ENCODE peak calls at places on chromosomes 5 and 9, in five cellular contexts. One of them, this sample, is unnamed. For H3K4me1, the result is how much of the 10 kb centered on the place peaks cover.

GRCh38 chr5:141705503-141705902 is 23.5 kb upstream of the ARAP3 start:
- DNase-seq in mucosa of descending colon: no peak
- DNase-seq in vagina: no peak
- DNase-seq in trophoblast cell: no peak
- DNase-seq in CD8-positive, alpha-beta T cell: no peak
- DNase-seq in this sample: no peak

GRCh38 chr5:71658916-71659661 is 60.0 kb upstream of the CARTPT start:
- DNase-seq in mucosa of descending colon: no peak
- DNase-seq in vagina: no peak
- DNase-seq in trophoblast cell: peak
- DNase-seq in CD8-positive, alpha-beta T cell: no peak
- DNase-seq in this sample: no peak

GRCh38 chr5:6900828-6901227 is 187.6 kb downstream of the TENT4A start:
- DNase-seq in mucosa of descending colon: no peak
- DNase-seq in vagina: no peak
- DNase-seq in trophoblast cell: no peak
- DNase-seq in CD8-positive, alpha-beta T cell: no peak
- DNase-seq in this sample: no peak

GRCh38 chr5:113634957-113635356 is 121.5 kb downstream of the YTHDC2 start:
- DNase-seq in mucosa of descending colon: no peak
- DNase-seq in vagina: no peak
- DNase-seq in trophoblast cell: no peak
- DNase-seq in CD8-positive, alpha-beta T cell: no peak
- DNase-seq in this sample: no peak

GRCh38 chr9:108478431-108478837 is 377.4 kb downstream of the ACTL7B start:
- DNase-seq in mucosa of descending colon: peak
- DNase-seq in vagina: peak
- DNase-seq in trophoblast cell: peak
- DNase-seq in CD8-positive, alpha-beta T cell: no peak
- DNase-seq in this sample: no peak

GRCh38 chr5:10747678-10748622 is 13.1 kb downstream of the DAP start:
- DNase-seq in mucosa of descending colon: no peak
- DNase-seq in vagina: no peak
- DNase-seq in trophoblast cell: no peak
- DNase-seq in CD8-positive, alpha-beta T cell: no peak
- DNase-seq in this sample: no peak

GRCh38 chr9:134130503-134131375 is 5.1 kb upstream of the WDR5 start:
- DNase-seq in mucosa of descending colon: peak
- DNase-seq in vagina: peak
- DNase-seq in trophoblast cell: peak
- DNase-seq in CD8-positive, alpha-beta T cell: no peak
- DNase-seq in this sample: no peak

GRCh38 chr9:116549061-116549664 is 137.9 kb upstream of the TRIM32 start:
- DNase-seq in mucosa of descending colon: peak
- DNase-seq in vagina: peak
- DNase-seq in trophoblast cell: peak
- DNase-seq in CD8-positive, alpha-beta T cell: no peak
- DNase-seq in this sample: no peak

GRCh38 chr9:73280113-73280512 is 128.4 kb downstream of the ANXA1 start:
- DNase-seq in mucosa of descending colon: no peak
- DNase-seq in vagina: no peak
- DNase-seq in trophoblast cell: no peak
- DNase-seq in CD8-positive, alpha-beta T cell: no peak
- DNase-seq in this sample: no peak

GRCh38 chr9:102700936-102701335 is 294.2 kb upstream of the CYLC2 start:
- DNase-seq in mucosa of descending colon: no peak
- DNase-seq in vagina: no peak
- DNase-seq in trophoblast cell: no peak
- DNase-seq in CD8-positive, alpha-beta T cell: no peak
- DNase-seq in this sample: no peak

GRCh38 chr5:174690256-174690655 is 34.1 kb upstream of the MSX2 start:
- DNase-seq in mucosa of descending colon: no peak
- DNase-seq in vagina: no peak
- DNase-seq in trophoblast cell: peak
- DNase-seq in CD8-positive, alpha-beta T cell: no peak
- DNase-seq in this sample: no peak

GRCh38 chr5:10666531-10667305 is 94.3 kb downstream of the DAP start:
- DNase-seq in mucosa of descending colon: no peak
- DNase-seq in vagina: no peak
- DNase-seq in trophoblast cell: no peak
- DNase-seq in CD8-positive, alpha-beta T cell: no peak
- DNase-seq in this sample: no peak

GRCh38 chr9:137612741-137613142 is 6.1 kb upstream of the EHMT1 start:
- DNase-seq in mucosa of descending colon: no peak
- DNase-seq in vagina: no peak
- DNase-seq in trophoblast cell: peak
- DNase-seq in CD8-positive, alpha-beta T cell: no peak
- DNase-seq in this sample: no peak

GRCh38 chr5:78927657-78928282 is 57.3 kb downstream of the ARSB start:
- DNase-seq in mucosa of descending colon: no peak
- DNase-seq in vagina: no peak
- DNase-seq in trophoblast cell: no peak
- DNase-seq in CD8-positive, alpha-beta T cell: no peak
- DNase-seq in this sample: no peak

GRCh38 chr5:59358497-59358896 is 535.0 kb downstream of the PDE4D start:
- DNase-seq in mucosa of descending colon: no peak
- DNase-seq in vagina: no peak
- DNase-seq in trophoblast cell: no peak
- DNase-seq in CD8-positive, alpha-beta T cell: no peak
- DNase-seq in this sample: no peak

GRCh38 chr9:34987160-34988040 is 2.1 kb upstream of the DNAJB5 start:
- DNase-seq in mucosa of descending colon: no peak
- DNase-seq in vagina: no peak
- DNase-seq in trophoblast cell: no peak
- DNase-seq in CD8-positive, alpha-beta T cell: no peak
- DNase-seq in this sample: no peak

GRCh38 chr5:141100243-141100805 is at the start of gene PCDHB3:
- DNase-seq in mucosa of descending colon: no peak
- DNase-seq in vagina: no peak
- DNase-seq in trophoblast cell: no peak
- DNase-seq in CD8-positive, alpha-beta T cell: no peak
- DNase-seq in this sample: no peak

GRCh38 chr9:69675563-69675962 is 3.4 kb upstream of the APBA1 start:
- DNase-seq in mucosa of descending colon: no peak
- DNase-seq in vagina: no peak
- DNase-seq in trophoblast cell: no peak
- DNase-seq in CD8-positive, alpha-beta T cell: no peak
- DNase-seq in this sample: no peak

GRCh38 chr9:19934301-19934868 is 145.5 kb upstream of the SLC24A2 start:
- DNase-seq in mucosa of descending colon: peak
- DNase-seq in vagina: no peak
- DNase-seq in trophoblast cell: peak
- DNase-seq in CD8-positive, alpha-beta T cell: no peak
- DNase-seq in this sample: no peak

GRCh38 chr5:103346162-103346748 is 87.7 kb downstream of the MACIR start:
- DNase-seq in mucosa of descending colon: no peak
- DNase-seq in vagina: no peak
- DNase-seq in trophoblast cell: peak
- DNase-seq in CD8-positive, alpha-beta T cell: no peak
- DNase-seq in this sample: no peak

GRCh38 chr5:119360905-119361605 is 5.2 kb downstream of the TNFAIP8 start:
- DNase-seq in mucosa of descending colon: no peak
- DNase-seq in vagina: no peak
- DNase-seq in trophoblast cell: peak
- DNase-seq in CD8-positive, alpha-beta T cell: no peak
- DNase-seq in this sample: no peak

GRCh38 chr9:124436320-124436719 is 13.9 kb upstream of the ADGRD2 start:
- DNase-seq in mucosa of descending colon: no peak
- DNase-seq in vagina: no peak
- DNase-seq in trophoblast cell: no peak
- DNase-seq in CD8-positive, alpha-beta T cell: no peak
- DNase-seq in this sample: no peak

GRCh38 chr5:118863345-118863744 is 125.0 kb downstream of the DTWD2 start:
- DNase-seq in mucosa of descending colon: no peak
- DNase-seq in vagina: no peak
- DNase-seq in trophoblast cell: no peak
- DNase-seq in CD8-positive, alpha-beta T cell: no peak
- DNase-seq in this sample: no peak

GRCh38 chr9:36092509-36093215 is 43.9 kb upstream of the GLIPR2 start:
- DNase-seq in mucosa of descending colon: no peak
- DNase-seq in vagina: no peak
- DNase-seq in trophoblast cell: no peak
- DNase-seq in CD8-positive, alpha-beta T cell: no peak
- DNase-seq in this sample: no peak

GRCh38 chr9:122130837-122131236 is 28.7 kb downstream of the NDUFA8 start:
- DNase-seq in mucosa of descending colon: no peak
- DNase-seq in vagina: no peak
- DNase-seq in trophoblast cell: no peak
- DNase-seq in CD8-positive, alpha-beta T cell: no peak
- DNase-seq in this sample: no peak

GRCh38 chr5:93715776-93716175 is 25.6 kb downstream of the POU5F2 start:
- DNase-seq in mucosa of descending colon: no peak
- DNase-seq in vagina: no peak
- DNase-seq in trophoblast cell: no peak
- DNase-seq in CD8-positive, alpha-beta T cell: no peak
- DNase-seq in this sample: no peak

GRCh38 chr5:34516686-34517085 is 139.4 kb upstream of the RAI14 start:
- DNase-seq in mucosa of descending colon: no peak
- DNase-seq in vagina: peak
- DNase-seq in trophoblast cell: no peak
- DNase-seq in CD8-positive, alpha-beta T cell: no peak
- DNase-seq in this sample: no peak

DNA sequence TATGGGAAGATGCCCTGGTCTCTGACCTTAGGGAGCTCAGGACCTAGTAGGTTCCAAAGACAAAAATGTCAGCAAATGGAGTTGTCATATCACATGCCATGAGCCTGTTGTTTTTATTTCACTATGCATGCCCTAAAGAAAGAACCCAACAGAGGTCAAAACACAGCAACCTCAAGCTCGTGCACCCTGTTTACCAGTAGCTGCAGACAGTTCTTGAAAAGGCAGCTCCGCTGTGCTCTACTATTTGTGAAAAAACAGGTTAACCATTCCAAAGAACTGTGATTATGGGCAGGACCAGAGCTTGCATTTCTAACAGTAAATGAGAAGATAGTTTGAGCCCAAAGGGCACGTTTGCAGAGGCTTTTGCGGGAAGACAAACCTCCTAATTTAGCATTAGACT is 22.8 kb downstream of the ITK start:
- DNase-seq in mucosa of descending colon: no peak
- DNase-seq in vagina: no peak
- DNase-seq in trophoblast cell: no peak
- DNase-seq in CD8-positive, alpha-beta T cell: peak
- DNase-seq in this sample: no peak
- H3K4me3 ChIP-seq in mucosa of descending colon: no peak
- H3K4me3 ChIP-seq in vagina: no peak
- H3K4me3 ChIP-seq in trophoblast cell: no peak
- H3K4me3 ChIP-seq in CD8-positive, alpha-beta T cell: peak
- H3K4me3 ChIP-seq in this sample: no peak

GRCh38 chr5:151254533-151254932 is 1.5 kb downstream of the GM2A start:
- DNase-seq in mucosa of descending colon: no peak
- DNase-seq in vagina: no peak
- DNase-seq in trophoblast cell: no peak
- DNase-seq in CD8-positive, alpha-beta T cell: no peak
- DNase-seq in this sample: no peak
- H3K4me1 ChIP-seq in mucosa of descending colon: under half
- H3K4me1 ChIP-seq in vagina: half or more
- H3K4me1 ChIP-seq in trophoblast cell: under half
- H3K4me1 ChIP-seq in CD8-positive, alpha-beta T cell: under half
- H3K4me1 ChIP-seq in this sample: under half

GRCh38 chr9:109639666-109640231 is 140.2 kb upstream of the PALM2AKAP2 start:
- DNase-seq in mucosa of descending colon: peak
- DNase-seq in vagina: no peak
- DNase-seq in trophoblast cell: no peak
- DNase-seq in CD8-positive, alpha-beta T cell: no peak
- DNase-seq in this sample: no peak

GRCh38 chr9:109640232-109641078 is 139.5 kb upstream of the PALM2AKAP2 start:
- DNase-seq in mucosa of descending colon: peak
- DNase-seq in vagina: no peak
- DNase-seq in trophoblast cell: peak
- DNase-seq in CD8-positive, alpha-beta T cell: no peak
- DNase-seq in this sample: no peak

DNA sequence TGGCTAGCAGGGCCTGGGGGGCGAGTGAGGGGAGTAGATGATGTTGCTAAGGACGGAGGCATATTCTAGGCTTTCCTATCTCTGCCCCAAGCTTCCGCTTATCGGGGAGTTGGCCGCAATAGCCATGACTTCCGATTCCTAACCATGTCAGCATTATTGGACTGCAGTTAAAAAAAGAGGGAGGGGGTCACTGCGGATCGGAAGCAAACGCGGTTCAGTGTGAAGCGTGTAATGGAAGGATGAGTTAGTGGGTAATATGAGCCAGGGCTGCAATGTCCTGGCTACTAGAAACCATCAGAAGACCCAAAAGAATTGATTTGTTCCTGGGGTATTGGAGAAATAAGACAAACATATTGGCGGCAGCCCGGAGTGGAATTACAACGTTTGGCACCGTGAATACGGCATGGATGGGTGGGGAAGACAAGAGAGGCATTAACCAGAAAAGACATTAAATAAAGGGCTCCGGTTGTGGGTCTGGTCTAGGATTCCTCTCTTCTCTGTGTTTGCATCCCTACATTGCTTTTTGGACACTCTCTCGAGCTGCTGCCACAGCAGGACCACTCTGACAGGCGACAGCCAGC is 138.8 kb upstream of the PALM2AKAP2 start:
- DNase-seq in mucosa of descending colon: no peak
- DNase-seq in vagina: no peak
- DNase-seq in trophoblast cell: no peak
- DNase-seq in CD8-positive, alpha-beta T cell: no peak
- DNase-seq in this sample: no peak
- H3K4me3 ChIP-seq in mucosa of descending colon: no peak
- H3K4me3 ChIP-seq in vagina: peak
- H3K4me3 ChIP-seq in trophoblast cell: no peak
- H3K4me3 ChIP-seq in CD8-positive, alpha-beta T cell: no peak
- H3K4me3 ChIP-seq in this sample: peak

GRCh38 chr5:143349127-143349526 is 54.4 kb downstream of the NR3C1 start:
- DNase-seq in mucosa of descending colon: no peak
- DNase-seq in vagina: no peak
- DNase-seq in trophoblast cell: no peak
- DNase-seq in CD8-positive, alpha-beta T cell: no peak
- DNase-seq in this sample: no peak

GRCh38 chr5:143347698-143348344 is 55.7 kb downstream of the NR3C1 start:
- DNase-seq in mucosa of descending colon: no peak
- DNase-seq in vagina: no peak
- DNase-seq in trophoblast cell: no peak
- DNase-seq in CD8-positive, alpha-beta T cell: no peak
- DNase-seq in this sample: no peak

GRCh38 chr5:143350790-143351603 is 52.5 kb downstream of the NR3C1 start:
- DNase-seq in mucosa of descending colon: no peak
- DNase-seq in vagina: no peak
- DNase-seq in trophoblast cell: no peak
- DNase-seq in CD8-positive, alpha-beta T cell: no peak
- DNase-seq in this sample: no peak

GRCh38 chr5:143352691-143353090 is 50.8 kb downstream of the NR3C1 start:
- DNase-seq in mucosa of descending colon: no peak
- DNase-seq in vagina: no peak
- DNase-seq in trophoblast cell: no peak
- DNase-seq in CD8-positive, alpha-beta T cell: no peak
- DNase-seq in this sample: no peak

DNA sequence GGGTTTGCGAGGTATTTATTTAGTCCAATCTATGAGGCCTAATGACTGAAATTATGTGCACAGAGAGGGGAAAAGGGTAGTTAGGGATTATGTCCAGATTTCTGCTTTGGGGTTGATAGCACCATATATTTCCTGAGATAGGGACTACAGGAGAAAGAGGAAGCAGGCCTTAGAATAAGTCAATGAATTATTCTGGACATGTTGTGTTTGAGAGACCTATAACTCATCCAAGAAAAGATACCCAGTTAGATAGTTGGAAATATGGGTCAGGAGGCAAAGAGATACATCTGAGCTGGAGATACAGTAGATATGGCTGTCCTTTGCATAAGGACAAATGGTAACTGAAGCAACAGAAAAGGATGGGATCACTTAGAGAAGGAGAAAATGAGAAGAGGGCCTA is 53.1 kb downstream of the NR3C1 start:
- DNase-seq in mucosa of descending colon: no peak
- DNase-seq in vagina: no peak
- DNase-seq in trophoblast cell: no peak
- DNase-seq in CD8-positive, alpha-beta T cell: no peak
- DNase-seq in this sample: no peak
- H3K4me1 ChIP-seq in mucosa of descending colon: under half
- H3K4me1 ChIP-seq in vagina: half or more
- H3K4me1 ChIP-seq in trophoblast cell: under half
- H3K4me1 ChIP-seq in CD8-positive, alpha-beta T cell: half or more
- H3K4me1 ChIP-seq in this sample: under half